ENCODE peak calls at places on chromosomes 11 and 22, in eight cellular contexts. H, B, V, F, E, C, P and D are unnamed samples.

GRCh38 chr11:78651136-78651775 is 76.6 kb upstream of the NARS2 start:
- DNase-seq in E (no peak), F (no peak), H (no peak), P (no peak), B (no peak), C (no peak), V (no peak), D (no peak)

GRCh38 chr11:37182036-37182435 is 584.0 kb upstream of the RAG2 start:
- DNase-seq in F (no peak), E (no peak), V (no peak), B (no peak), C (no peak), H (no peak), P (no peak), D (no peak)

GRCh38 chr11:96246718-96247540 is 96.1 kb downstream of the MAML2 start:
- DNase-seq in C (no peak), B (no peak), P (peak), F (no peak), E (peak), V (no peak), H (no peak), D (no peak)

GRCh38 chr11:116931206-116931953 is 94.0 kb upstream of the APOA1 start:
- DNase-seq in V (no peak), H (no peak), C (no peak), E (peak), P (peak), F (no peak), B (peak), D (no peak)

GRCh38 chr22:45968751-45969413 is 8.1 kb downstream of the WNT7B start:
- DNase-seq in B (no peak), E (no peak), H (no peak), F (no peak), C (no peak), V (no peak), P (no peak), D (no peak)

GRCh38 chr11:68269414-68270081 is 2.2 kb downstream of the C11orf24 start:
- DNase-seq in C (no peak), E (no peak), B (no peak), H (no peak), P (no peak), V (no peak), F (no peak), D (no peak)

GRCh38 chr11:34909955-34910354 is 6.2 kb downstream of the APIP start:
- DNase-seq in H (no peak), F (no peak), C (no peak), B (no peak), E (no peak), P (no peak), V (no peak), D (no peak)

GRCh38 chr11:940496-941135 is 14.9 kb downstream of the AP2A2 start:
- DNase-seq in H (no peak), B (no peak), P (no peak), F (no peak), C (no peak), V (no peak), E (peak), D (no peak)

GRCh38 chr11:18727499-18728236 is 1.7 kb upstream of the IGSF22 start:
- DNase-seq in F (peak), B (peak), P (peak), V (no peak), H (peak), E (no peak), C (peak), D (peak)

GRCh38 chr11:69280451-69280850 is 13.5 kb upstream of the MYEOV start:
- DNase-seq in H (no peak), B (no peak), C (no peak), E (no peak), P (no peak), F (no peak), V (no peak), D (no peak)

GRCh38 chr11:12682730-12683500 is 8.7 kb downstream of the TEAD1 start:
- DNase-seq in C (no peak), B (no peak), H (no peak), E (no peak), P (no peak), V (no peak), F (no peak), D (no peak)

GRCh38 chr11:99893803-99894202 is 793.3 kb upstream of the ARHGAP42 start:
- DNase-seq in V (no peak), F (no peak), P (no peak), H (no peak), E (no peak), B (no peak), C (no peak), D (no peak)

GRCh38 chr22:32828150-32828549 is 26.6 kb downstream of the TIMP3 start:
- DNase-seq in C (no peak), F (no peak), V (no peak), P (no peak), H (no peak), B (no peak), E (no peak), D (no peak)

GRCh38 chr22:29251981-29252978 is 15.5 kb downstream of the RHBDD3 start:
- DNase-seq in H (no peak), B (no peak), F (no peak), P (no peak), E (no peak), C (no peak), V (no peak), D (no peak)

GRCh38 chr11:86551286-86551685 is 121.1 kb downstream of the ME3 start:
- DNase-seq in B (no peak), P (no peak), V (peak), E (no peak), F (no peak), H (no peak), C (no peak), D (no peak)